ENCODE peak calls at places on chromosomes 16 and 17, in eight cellular contexts. X, B, C, S, Z, O, R and W are unnamed samples.

GRCh38 chr16:73027655-73028220 is 20.2 kb downstream of the ZFHX3 start:
- DNase-seq in X (no peak), B (no peak), C (no peak), S (no peak), Z (no peak), O (no peak), R (no peak), W (no peak)

GRCh38 chr16:14373406-14373805 is 256.7 kb downstream of the PARN start:
- DNase-seq in X (no peak), B (no peak), C (no peak), S (no peak), Z (no peak), O (no peak), R (no peak), W (no peak)

GRCh38 chr16:11061629-11062270 is 117.4 kb downstream of the CLEC16A start:
- DNase-seq in X (no peak), B (no peak), C (no peak), S (no peak), Z (no peak), O (no peak), R (no peak), W (no peak)

GRCh38 chr16:49754495-49755290 is 101.2 kb downstream of the ZNF423 start:
- DNase-seq in X (peak; percentile 39), B (no peak), C (peak; percentile 34), S (no peak), Z (no peak), O (peak; percentile 56), R (no peak), W (peak; percentile 70)

GRCh38 chr16:69313469-69313868 is 2.3 kb downstream of the VPS4A start:
- DNase-seq in X (no peak), B (no peak), C (no peak), S (no peak), Z (no peak), O (no peak), R (no peak), W (no peak)

GRCh38 chr16:89031715-89032659 is 55.0 kb upstream of the CBFA2T3 start:
- DNase-seq in X (no peak), B (peak; percentile 56), C (peak; percentile 58), S (no peak), Z (no peak), O (no peak), R (peak; percentile 64), W (peak; percentile 99)

GRCh38 chr17:70086468-70086867 is 11.4 kb downstream of the KCNJ16 start:
- DNase-seq in X (no peak), B (no peak), C (no peak), S (no peak), Z (no peak), O (no peak), R (no peak), W (no peak)

GRCh38 chr16:87705780-87706277 is 60.0 kb downstream of the KLHDC4 start:
- DNase-seq in X (no peak), B (no peak), C (no peak), S (peak; percentile 38), Z (no peak), O (peak; percentile 86), R (peak; percentile 18), W (no peak)

GRCh38 chr17:22301353-22301745 is 609.0 kb downstream of the KCNJ18 start:
- DNase-seq in X (no peak), B (no peak), C (no peak), S (no peak), Z (no peak), O (no peak), R (no peak), W (no peak)